ENCODE peak calls at places on chromosomes 1 and 21, in four cellular contexts. One of them, this sample, is unnamed.

GRCh38 chr1:165891461-165891860 is 64.0 kb downstream of the UCK2 start:
- DNase-seq in GM23338: no peak
- DNase-seq in A549: no peak
- DNase-seq in cardiac muscle cell: no peak
- DNase-seq in this sample: no peak

GRCh38 chr21:31752352-31752751 is 20.4 kb upstream of the SCAF4 start:
- DNase-seq in GM23338: no peak
- DNase-seq in A549: peak; percentile 4
- DNase-seq in cardiac muscle cell: no peak
- DNase-seq in this sample: no peak

GRCh38 chr1:112255080-112255479 is 140.9 kb upstream of the CTTNBP2NL start:
- DNase-seq in GM23338: no peak
- DNase-seq in cardiac muscle cell: no peak
- DNase-seq in A549: peak; percentile 21
- DNase-seq in this sample: no peak

GRCh38 chr1:204503122-204503912 is 8.7 kb upstream of the PIK3C2B start:
- DNase-seq in GM23338: peak; percentile 87
- DNase-seq in A549: peak; percentile 78
- DNase-seq in cardiac muscle cell: peak; percentile 71
- DNase-seq in this sample: no peak

GRCh38 chr1:24452922-24453481 is 37.4 kb downstream of the NIPAL3 start:
- DNase-seq in A549: no peak
- DNase-seq in GM23338: no peak
- DNase-seq in cardiac muscle cell: no peak
- DNase-seq in this sample: no peak

GRCh38 chr1:113976609-113977278 is 2.5 kb upstream of the OLFML3 start:
- DNase-seq in cardiac muscle cell: peak; percentile 41
- DNase-seq in GM23338: peak; percentile 79
- DNase-seq in A549: no peak
- DNase-seq in this sample: peak; percentile 62

GRCh38 chr1:187987236-187987776 is 1158.6 kb downstream of the PLA2G4A start:
- DNase-seq in GM23338: no peak
- DNase-seq in A549: peak; percentile 6
- DNase-seq in cardiac muscle cell: no peak
- DNase-seq in this sample: no peak

GRCh38 chr1:48673725-48674124 is 103.0 kb downstream of the BEND5 start:
- DNase-seq in A549: peak; percentile 21
- DNase-seq in GM23338: peak; percentile 85
- DNase-seq in cardiac muscle cell: peak; percentile 54
- DNase-seq in this sample: peak; percentile 88

GRCh38 chr1:211892577-211892976 is 62.0 kb upstream of the LPGAT1 start:
- DNase-seq in A549: no peak
- DNase-seq in GM23338: no peak
- DNase-seq in cardiac muscle cell: no peak
- DNase-seq in this sample: no peak

GRCh38 chr1:78650114-78650513 is 483 bp downstream of the IFI44 start:
- DNase-seq in cardiac muscle cell: no peak
- DNase-seq in GM23338: no peak
- DNase-seq in A549: no peak
- DNase-seq in this sample: no peak

GRCh38 chr1:3942416-3943122 is 42.5 kb upstream of the C1orf174 start:
- DNase-seq in cardiac muscle cell: no peak
- DNase-seq in GM23338: no peak
- DNase-seq in A549: no peak
- DNase-seq in this sample: no peak

GRCh38 chr1:83741348-83741747 is 257.6 kb downstream of the TTLL7 start:
- DNase-seq in GM23338: peak; percentile 58
- DNase-seq in A549: no peak
- DNase-seq in cardiac muscle cell: peak; percentile 15
- DNase-seq in this sample: no peak

GRCh38 chr1:184465489-184466146 is 78.8 kb downstream of the C1orf21 start:
- DNase-seq in GM23338: peak; percentile 41
- DNase-seq in cardiac muscle cell: peak; percentile 38
- DNase-seq in A549: no peak
- DNase-seq in this sample: no peak

GRCh38 chr1:50667710-50668356 is 244.6 kb upstream of the DMRTA2 start:
- DNase-seq in A549: no peak
- DNase-seq in GM23338: peak; percentile 8
- DNase-seq in cardiac muscle cell: no peak
- DNase-seq in this sample: no peak

GRCh38 chr1:212457740-212458338 is 25.1 kb downstream of the NENF start:
- DNase-seq in A549: peak; percentile 71
- DNase-seq in cardiac muscle cell: peak; percentile 68
- DNase-seq in GM23338: peak; percentile 93
- DNase-seq in this sample: peak; percentile 96

GRCh38 chr1:225474439-225474985 is 46.7 kb upstream of the LBR start:
- DNase-seq in GM23338: no peak
- DNase-seq in cardiac muscle cell: no peak
- DNase-seq in A549: no peak
- DNase-seq in this sample: no peak

GRCh38 chr1:175033931-175034330 is 10.7 kb upstream of the MRPS14 start:
- DNase-seq in GM23338: no peak
- DNase-seq in A549: no peak
- DNase-seq in cardiac muscle cell: no peak
- DNase-seq in this sample: no peak

GRCh38 chr1:72918939-72919338 is 636.6 kb upstream of the NEGR1 start:
- DNase-seq in GM23338: no peak
- DNase-seq in cardiac muscle cell: no peak
- DNase-seq in A549: no peak
- DNase-seq in this sample: no peak

GRCh38 chr1:50658421-50659076 is 235.3 kb upstream of the DMRTA2 start:
- DNase-seq in GM23338: no peak
- DNase-seq in A549: no peak
- DNase-seq in cardiac muscle cell: no peak
- DNase-seq in this sample: no peak

GRCh38 chr1:67937651-67938050 is 104.4 kb upstream of the GNG12 start:
- DNase-seq in A549: no peak
- DNase-seq in cardiac muscle cell: no peak
- DNase-seq in GM23338: no peak
- DNase-seq in this sample: no peak

GRCh38 chr1:63622847-63623566 is 29.8 kb downstream of the PGM1 start:
- DNase-seq in GM23338: no peak
- DNase-seq in cardiac muscle cell: peak; percentile 41
- DNase-seq in A549: no peak
- DNase-seq in this sample: no peak

GRCh38 chr1:86648255-86648654 is 56.1 kb upstream of the SH3GLB1 start:
- DNase-seq in A549: no peak
- DNase-seq in cardiac muscle cell: no peak
- DNase-seq in GM23338: no peak
- DNase-seq in this sample: no peak

GRCh38 chr21:29540289-29540688 is 241.6 kb downstream of the BACH1 start:
- DNase-seq in A549: no peak
- DNase-seq in GM23338: no peak
- DNase-seq in cardiac muscle cell: no peak
- DNase-seq in this sample: no peak

GRCh38 chr1:25687221-25688017 is 70.8 kb downstream of the MAN1C1 start:
- DNase-seq in A549: no peak
- DNase-seq in GM23338: no peak
- DNase-seq in cardiac muscle cell: no peak
- DNase-seq in this sample: no peak

GRCh38 chr1:116331523-116331922 is 41.5 kb upstream of the ATP1A1 start:
- DNase-seq in A549: no peak
- DNase-seq in GM23338: no peak
- DNase-seq in cardiac muscle cell: no peak
- DNase-seq in this sample: no peak

GRCh38 chr1:197857477-197857876 is 45.0 kb upstream of the C1orf53 start:
- DNase-seq in GM23338: no peak
- DNase-seq in A549: no peak
- DNase-seq in cardiac muscle cell: no peak
- DNase-seq in this sample: no peak

GRCh38 chr21:46071082-46071481 is 26.8 kb upstream of the COL6A2 start:
- DNase-seq in cardiac muscle cell: no peak
- DNase-seq in GM23338: no peak
- DNase-seq in A549: no peak
- DNase-seq in this sample: peak; percentile 22

GRCh38 chr1:113930499-113931161 is 1.5 kb downstream of the HIPK1 start:
- DNase-seq in GM23338: peak; percentile 51
- DNase-seq in A549: peak; percentile 27
- DNase-seq in cardiac muscle cell: peak; percentile 18
- DNase-seq in this sample: peak; percentile 57

GRCh38 chr1:226967665-226968064 is 27.6 kb downstream of the COQ8A start:
- DNase-seq in GM23338: no peak
- DNase-seq in A549: no peak
- DNase-seq in cardiac muscle cell: no peak
- DNase-seq in this sample: no peak

GRCh38 chr1:218347316-218347712 is 2.2 kb downstream of the TGFB2 start:
- DNase-seq in GM23338: peak; percentile 79
- DNase-seq in A549: peak; percentile 64
- DNase-seq in cardiac muscle cell: peak; percentile 45
- DNase-seq in this sample: peak; percentile 69

GRCh38 chr1:41631971-41632370 is 147.5 kb upstream of the EDN2 start:
- DNase-seq in GM23338: no peak
- DNase-seq in A549: no peak
- DNase-seq in cardiac muscle cell: no peak
- DNase-seq in this sample: peak; percentile 24

GRCh38 chr1:41629136-41629535 is 144.7 kb upstream of the EDN2 start:
- DNase-seq in A549: no peak
- DNase-seq in cardiac muscle cell: no peak
- DNase-seq in GM23338: no peak
- DNase-seq in this sample: peak; percentile 1

GRCh38 chr1:41631154-41631553 is 146.7 kb upstream of the EDN2 start:
- DNase-seq in GM23338: no peak
- DNase-seq in cardiac muscle cell: no peak
- DNase-seq in A549: no peak
- DNase-seq in this sample: no peak

GRCh38 chr1:41627491-41628280 is 143.2 kb upstream of the EDN2 start:
- DNase-seq in cardiac muscle cell: no peak
- DNase-seq in GM23338: no peak
- DNase-seq in A549: no peak
- DNase-seq in this sample: peak; percentile 29

DNA sequence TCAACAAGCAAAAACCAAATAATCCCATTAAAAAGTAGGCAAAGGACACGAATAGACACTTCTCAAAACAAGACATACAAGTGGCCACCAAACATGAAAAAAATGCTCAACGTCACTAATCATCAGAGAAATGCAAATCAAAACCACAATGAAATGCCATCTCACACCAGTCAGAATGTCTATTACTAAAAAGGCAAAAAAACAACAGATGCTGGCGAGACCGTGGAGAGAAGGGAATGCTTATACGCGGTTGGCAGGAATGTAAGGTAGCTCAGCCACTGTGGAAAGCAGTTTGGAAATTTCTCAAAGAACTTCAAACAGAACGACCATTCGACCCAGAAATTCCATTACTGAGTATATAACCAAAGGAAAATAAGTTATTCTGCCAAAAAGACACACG is 145.1 kb upstream of the EDN2 start:
- DNase-seq in GM23338: no peak
- DNase-seq in A549: no peak
- DNase-seq in cardiac muscle cell: no peak
- DNase-seq in this sample: peak; percentile 13
- H3K27ac ChIP-seq in GM23338: no peak overlapping the region
- H3K27ac ChIP-seq in A549: no peak overlapping the region
- H3K27ac ChIP-seq in cardiac muscle cell: no peak overlapping the region
- H3K27ac ChIP-seq in this sample: no peak overlapping the region

DNA sequence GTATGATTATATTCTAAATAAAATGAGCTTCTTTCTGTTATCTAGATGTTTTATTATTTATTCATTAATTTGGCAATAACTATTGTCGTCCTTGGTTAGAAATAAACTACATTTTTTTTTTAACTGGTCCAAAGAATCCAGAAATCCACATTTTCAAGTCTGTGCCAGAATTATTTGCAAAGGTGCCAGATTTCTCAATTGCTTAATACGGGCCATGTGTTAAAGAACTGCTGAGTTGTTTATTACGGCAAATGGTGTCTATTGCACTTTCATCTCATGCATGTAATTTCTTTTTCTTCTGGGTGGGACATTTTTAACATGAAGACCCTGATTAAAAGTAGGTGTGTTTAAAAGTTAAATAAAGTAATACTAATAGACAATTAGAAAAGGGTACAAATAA is 577.5 kb upstream of the ZRANB2 start:
- DNase-seq in GM23338: no peak
- DNase-seq in cardiac muscle cell: no peak
- DNase-seq in A549: no peak
- DNase-seq in this sample: no peak
- H3K4me3 ChIP-seq in GM23338: no peak overlapping the region
- H3K4me3 ChIP-seq in cardiac muscle cell: no peak overlapping the region
- H3K4me3 ChIP-seq in A549: no peak overlapping the region
- H3K4me3 ChIP-seq in this sample: no peak overlapping the region

DNA sequence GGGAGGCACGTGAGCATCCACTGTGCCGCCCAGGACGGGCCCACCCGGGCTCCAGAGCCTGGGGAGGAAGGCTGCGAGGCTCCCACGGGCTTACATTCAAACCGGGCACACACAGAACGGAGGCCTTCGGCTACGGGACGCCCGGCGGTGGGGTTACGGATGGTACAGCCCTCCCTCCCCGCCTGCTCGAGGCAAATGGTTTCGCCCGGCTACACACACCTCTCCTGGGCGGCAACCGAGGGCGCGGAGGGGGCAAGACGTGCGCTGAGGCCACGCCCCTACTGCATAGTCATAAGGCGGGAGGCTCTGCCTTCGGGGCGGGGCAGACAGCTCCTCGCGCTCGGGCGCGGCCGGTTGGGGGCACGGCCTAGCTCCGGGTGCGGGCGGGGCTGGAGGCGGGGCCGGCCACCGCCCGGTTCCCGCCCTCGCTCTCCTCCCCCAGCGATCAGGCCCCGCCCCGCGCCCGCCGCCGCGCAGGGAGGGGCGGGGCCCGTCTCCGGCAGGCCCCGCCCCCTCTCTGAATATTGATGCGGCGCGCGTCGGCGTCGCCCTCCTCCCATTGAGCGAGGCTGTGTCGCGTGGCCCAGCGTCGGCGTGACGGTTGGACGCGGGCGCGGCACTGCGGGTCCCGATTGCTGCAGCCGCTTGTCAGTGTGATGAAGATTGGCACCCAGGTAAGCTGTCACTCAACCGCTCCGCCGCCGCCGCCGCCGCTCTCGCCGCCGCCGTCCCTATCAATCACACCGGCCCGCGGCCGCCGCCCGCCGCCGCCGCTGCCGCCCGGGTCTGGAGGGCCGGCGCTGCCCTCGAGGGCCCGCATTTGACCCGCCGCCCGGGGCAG is at the start of gene PKNOX1:
- DNase-seq in cardiac muscle cell: peak; percentile 100
- DNase-seq in A549: peak; percentile 98
- DNase-seq in GM23338: peak; percentile 100
- DNase-seq in this sample: peak; percentile 100
- TF ChIP-seq CTCF in cardiac muscle cell: no peak
- TF ChIP-seq CTCF in A549: no peak
- TF ChIP-seq CTCF in GM23338: no peak
- TF ChIP-seq CTCF in this sample: peak; percentile 21

DNA sequence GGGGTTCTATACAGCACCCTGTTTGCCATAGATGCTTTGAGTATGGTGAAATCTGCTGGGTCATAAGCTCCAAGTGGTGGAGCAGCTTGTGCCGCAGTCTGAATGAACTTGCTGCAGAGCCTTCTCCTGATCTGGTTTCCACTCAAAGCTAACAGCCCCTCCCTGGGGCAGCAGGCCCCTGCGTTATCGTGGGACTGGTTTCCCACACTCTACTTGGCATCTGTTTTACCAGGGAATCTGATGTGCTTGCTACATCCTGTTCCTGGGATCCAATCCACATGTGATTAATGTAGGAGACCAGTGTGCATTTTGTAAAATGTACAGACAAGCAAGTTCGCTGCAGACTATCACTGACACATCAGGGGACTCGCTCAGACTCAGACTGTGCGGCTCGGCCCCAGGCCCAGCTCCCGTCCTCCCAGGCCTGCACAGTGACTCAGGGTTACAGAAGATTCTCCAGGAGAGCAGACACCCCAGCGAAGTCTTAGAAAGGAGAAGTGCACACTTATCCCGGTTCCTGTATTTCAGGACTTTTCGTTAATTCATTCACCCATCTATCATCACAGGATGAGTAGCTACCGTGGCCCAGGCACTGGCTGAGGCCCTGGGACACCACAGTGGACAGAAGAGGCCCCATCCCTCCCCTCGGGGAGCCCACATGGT is 340.1 kb downstream of the MATN1 start:
- DNase-seq in GM23338: no peak
- DNase-seq in cardiac muscle cell: no peak
- DNase-seq in A549: no peak
- DNase-seq in this sample: peak; percentile 26
- H3K27ac ChIP-seq in GM23338: no peak overlapping the region
- H3K27ac ChIP-seq in cardiac muscle cell: no peak overlapping the region
- H3K27ac ChIP-seq in A549: no peak overlapping the region
- H3K27ac ChIP-seq in this sample: no peak overlapping the region

This sample was measured in endodermal cell.